ENCODE peak calls at places on chromosome 22, in eight cellular contexts. P is left ventricle myocardium inferior; S is naive thymus-derived CD4-positive, alpha-beta T cell; I is effector memory CD4-positive, alpha-beta T cell; O is Panc1; Y is Peyer's patch; C is GM23248; L is pancreas. A is an unnamed sample. For H3K27me3, the result is how much of the 10 kb centered on the place peaks cover.

GRCh38 chr22:26949193-26949592 is 291.8 kb downstream of the MIAT start:
- DNase-seq in P (no peak), S (no peak), I (no peak), O (no peak), Y (no peak), C (peak), L (no peak), A (no peak)

GRCh38 chr22:50528682-50529415 is 963 bp downstream of the TYMP start:
- DNase-seq in P (no peak), S (no peak), I (no peak), O (no peak), Y (no peak), C (no peak), L (no peak), A (peak)

GRCh38 chr22:17258015-17258827 is 39.0 kb upstream of the ADA2 start:
- DNase-seq in P (peak), S (no peak), I (no peak), O (no peak), Y (peak), C (peak), L (peak), A (peak)

GRCh38 chr22:35785181-35785923 is 67.7 kb downstream of the APOL5 start:
- DNase-seq in P (no peak), S (no peak), I (no peak), O (no peak), Y (no peak), C (peak), L (no peak), A (no peak)

GRCh38 chr22:46377566-46378498 is 42.3 kb downstream of the TRMU start:
- DNase-seq in P (no peak), S (no peak), I (no peak), O (no peak), Y (peak), C (peak), L (peak), A (no peak)

GRCh38 chr22:19599626-19600243 is 75.5 kb upstream of the CLDN5 start:
- DNase-seq in P (no peak), S (no peak), I (no peak), O (no peak), Y (peak), C (no peak), L (no peak), A (no peak)

GRCh38 chr22:36563898-36564297 is 34.9 kb upstream of the EIF3D start:
- DNase-seq in P (no peak), S (no peak), I (no peak), O (no peak), Y (no peak), C (no peak), L (no peak), A (no peak)

GRCh38 chr22:45296628-45297297 is 12.0 kb downstream of the UPK3A start:
- DNase-seq in P (no peak), S (no peak), I (no peak), O (no peak), Y (peak), C (no peak), L (no peak), A (no peak)

GRCh38 chr22:26718905-26719304 is 61.5 kb downstream of the MIAT start:
- DNase-seq in P (no peak), S (no peak), I (no peak), O (no peak), Y (no peak), C (peak), L (no peak), A (no peak)

GRCh38 chr22:27724181-27724580 is 77.4 kb downstream of the MN1 start:
- DNase-seq in P (no peak), S (no peak), I (no peak), O (no peak), Y (no peak), C (peak), L (no peak), A (no peak)

GRCh38 chr22:47027766-47028165 is 265.3 kb downstream of the TBC1D22A start:
- DNase-seq in P (no peak), S (no peak), I (no peak), O (no peak), Y (peak), C (no peak), L (no peak), A (no peak)

GRCh38 chr22:44838316-44839016 is 86.1 kb downstream of the ARHGAP8 start:
- DNase-seq in P (no peak), S (no peak), I (no peak), O (no peak), Y (no peak), C (no peak), L (no peak), A (no peak)

GRCh38 chr22:37894939-37895670 is 11.0 kb upstream of the MICALL1 start:
- DNase-seq in P (no peak), S (no peak), I (no peak), O (no peak), Y (no peak), C (no peak), L (no peak), A (no peak)
- H3K27ac ChIP-seq in P (peak), S (peak), I (peak), O (peak), Y (no peak), C (no peak), L (no peak), A (no peak)

GRCh38 chr22:39571538-39571937 is 985 bp downstream of the CACNA1I start:
- DNase-seq in P (no peak), S (no peak), I (no peak), O (no peak), Y (no peak), C (no peak), L (no peak), A (no peak)
- H3K27me3 ChIP-seq in P (half or more), S (under half), I (under half), O (under half), Y (under half), C (under half), L (under half), A (under half)

DNA sequence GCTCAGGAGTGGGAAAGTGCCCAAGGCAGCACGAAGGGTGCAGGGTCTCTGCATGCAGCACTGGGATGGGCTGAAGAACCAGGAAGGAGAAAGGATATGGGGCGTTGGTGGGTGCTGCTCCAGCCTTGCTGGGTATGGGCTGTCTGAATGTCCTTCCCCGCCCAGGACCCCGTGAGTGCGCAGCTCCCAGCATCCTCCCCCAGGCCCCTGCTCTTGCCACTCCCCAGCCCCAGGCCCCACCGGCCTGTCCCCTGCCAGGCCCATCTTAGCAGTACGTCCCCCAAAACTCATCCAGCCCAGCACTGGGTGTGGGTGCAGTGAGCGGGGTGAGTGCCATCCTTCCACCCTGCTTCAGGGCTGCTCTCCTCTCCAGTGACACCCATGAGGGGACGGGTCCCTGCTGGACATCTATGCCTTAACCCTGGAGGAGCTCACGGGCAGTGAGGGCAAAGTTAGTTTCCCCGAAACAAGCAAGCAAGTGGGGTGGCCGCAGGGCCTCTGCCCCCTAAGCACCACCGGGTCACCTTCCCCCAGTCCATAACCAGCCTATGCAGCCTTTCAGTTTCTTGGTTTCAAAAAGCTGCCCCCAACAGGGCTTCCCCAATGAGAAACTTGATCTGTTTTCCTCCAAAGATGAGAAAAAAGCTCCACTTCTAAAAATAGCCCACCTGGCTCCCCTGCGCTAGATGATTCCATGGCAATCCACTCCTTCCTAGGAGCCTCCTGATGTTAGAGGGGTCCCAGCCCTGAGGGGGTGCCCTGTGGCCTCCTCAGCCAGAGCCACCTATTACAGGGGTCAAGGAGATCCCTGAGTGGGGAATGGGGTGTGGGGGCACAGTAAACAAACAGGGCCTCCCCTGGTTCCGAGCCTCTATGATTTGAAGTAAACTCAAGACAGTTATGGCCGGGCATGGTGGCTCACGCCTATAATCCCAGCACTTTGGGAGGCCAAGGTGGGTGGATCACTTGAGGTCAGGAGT is 103.8 kb downstream of the MORC2 start:
- DNase-seq in P (no peak), S (no peak), I (no peak), O (no peak), Y (peak), C (no peak), L (no peak), A (no peak)
- H3K27ac ChIP-seq in P (no peak), S (no peak), I (no peak), O (no peak), Y (no peak), C (no peak), L (no peak), A (no peak)

DNA sequence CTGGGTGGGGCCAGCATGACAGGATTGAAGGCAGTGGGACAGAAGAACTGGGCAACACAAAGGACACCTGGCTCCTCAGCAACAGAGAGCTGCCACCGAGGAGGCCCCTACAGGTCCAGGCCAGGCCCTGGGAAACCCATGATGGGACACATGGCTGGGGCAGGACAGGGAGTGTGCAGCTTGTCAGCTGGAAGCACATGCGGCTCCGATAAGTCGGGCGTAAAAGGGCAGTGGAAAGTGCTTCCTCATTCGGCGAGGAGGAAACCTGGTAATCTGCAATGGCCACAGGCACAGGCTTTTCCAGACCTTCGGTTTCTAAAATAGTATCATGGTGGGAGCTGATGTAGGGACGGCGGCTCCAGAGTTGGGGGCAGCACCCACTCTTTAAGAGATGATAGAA is 16.5 kb downstream of the GNAZ start:
- DNase-seq in P (no peak), S (no peak), I (no peak), O (no peak), Y (no peak), C (no peak), L (no peak), A (no peak)
- H3K27me3 ChIP-seq in P (under half), S (under half), I (under half), O (under half), Y (under half), C (under half), L (under half), A (under half)

DNA sequence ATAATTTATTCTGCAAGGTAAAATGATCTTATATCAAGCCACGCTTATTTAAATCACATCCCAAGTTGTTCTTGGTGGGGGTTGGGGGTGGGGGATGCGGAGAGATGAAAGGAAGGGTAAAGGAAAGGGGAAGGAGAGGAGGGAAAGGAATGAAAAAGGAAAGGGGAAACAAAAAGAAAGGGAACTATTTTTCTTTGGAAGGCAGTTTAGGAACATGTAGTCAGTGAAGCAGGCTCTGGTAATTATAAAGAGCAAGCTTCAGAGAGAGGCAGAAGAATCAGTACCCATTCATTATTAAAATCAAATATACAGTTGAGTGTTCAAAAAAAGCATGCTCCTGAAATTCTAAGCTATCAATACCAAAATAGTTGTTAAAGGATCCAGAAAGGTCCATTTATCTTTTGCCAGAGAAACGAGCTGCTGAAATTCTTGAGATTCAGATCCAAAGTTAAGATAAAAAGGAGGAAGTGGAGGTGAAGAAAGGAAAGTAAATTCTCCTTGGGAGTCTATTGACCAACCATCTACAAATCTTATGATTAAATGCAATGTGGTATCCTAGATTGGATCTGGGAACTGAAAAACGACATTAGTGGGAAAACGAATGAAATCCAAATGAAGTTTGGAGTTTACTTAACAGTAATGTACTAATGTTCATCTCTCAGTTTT is 107.4 kb downstream of the SGSM3 start:
- DNase-seq in P (no peak), S (no peak), I (no peak), O (no peak), Y (no peak), C (no peak), L (no peak), A (no peak)
- H3K27ac ChIP-seq in P (no peak), S (no peak), I (no peak), O (peak), Y (no peak), C (no peak), L (no peak), A (no peak)

GRCh38 chr22:49012695-49013094 is 815.0 kb downstream of the BRD1 start:
- DNase-seq in P (no peak), S (no peak), I (no peak), O (no peak), Y (no peak), C (no peak), L (no peak), A (no peak)
- H3K27me3 ChIP-seq in P (half or more), S (under half), I (under half), O (under half), Y (under half), C (under half), L (under half), A (under half)

DNA sequence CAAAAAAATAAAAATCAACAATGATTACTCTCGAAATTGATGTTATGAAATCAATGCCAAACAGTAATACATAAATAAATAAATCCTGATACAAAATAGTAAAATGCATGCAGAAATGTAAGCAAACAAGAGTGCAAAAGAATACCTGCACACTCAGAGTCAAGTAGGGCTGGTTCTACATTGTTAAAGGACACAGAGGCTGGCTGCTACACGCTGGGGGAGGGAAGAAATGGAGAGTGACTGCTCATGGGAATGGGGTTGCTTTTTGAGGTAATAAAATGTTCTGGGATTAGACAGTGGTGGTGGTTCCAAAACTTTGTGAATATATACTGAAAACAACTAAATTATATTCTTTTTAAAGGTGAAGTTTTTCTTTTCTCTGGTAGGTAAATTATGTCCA is 32.1 kb downstream of the MAPK1 start:
- DNase-seq in P (no peak), S (no peak), I (no peak), O (no peak), Y (no peak), C (no peak), L (no peak), A (no peak)
- H3K27ac ChIP-seq in P (peak), S (no peak), I (no peak), O (no peak), Y (no peak), C (no peak), L (no peak), A (no peak)

GRCh38 chr22:48675141-48675827 is 1152.4 kb downstream of the BRD1 start:
- DNase-seq in P (no peak), S (no peak), I (no peak), O (no peak), Y (no peak), C (no peak), L (no peak), A (no peak)

GRCh38 chr22:48676266-48677167 is 1151.2 kb downstream of the BRD1 start:
- DNase-seq in P (no peak), S (no peak), I (no peak), O (no peak), Y (no peak), C (no peak), L (no peak), A (no peak)

GRCh38 chr22:48677168-48677520 is 1150.5 kb downstream of the BRD1 start:
- DNase-seq in P (no peak), S (no peak), I (no peak), O (no peak), Y (no peak), C (no peak), L (no peak), A (no peak)

GRCh38 chr22:48673806-48674500 is 1153.7 kb downstream of the BRD1 start:
- DNase-seq in P (no peak), S (no peak), I (no peak), O (no peak), Y (no peak), C (no peak), L (no peak), A (no peak)

DNA sequence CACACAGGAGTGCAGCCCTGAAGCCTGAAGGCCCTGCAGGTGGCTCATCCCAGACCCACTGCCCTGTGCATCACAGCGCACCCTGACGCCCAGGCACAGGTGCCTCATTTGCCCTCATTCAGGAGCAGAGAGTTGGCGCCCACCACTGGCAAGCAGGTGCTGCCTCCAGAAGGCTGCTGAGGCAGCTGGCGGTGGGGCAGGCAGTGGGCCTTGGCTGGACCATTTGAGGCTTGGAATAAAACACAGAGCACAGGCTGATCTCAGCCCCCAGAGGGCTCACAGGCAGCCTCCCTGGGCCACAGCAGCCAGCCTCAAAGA is 1151.9 kb downstream of the BRD1 start:
- DNase-seq in P (no peak), S (no peak), I (no peak), O (no peak), Y (no peak), C (no peak), L (no peak), A (no peak)
- H3K27me3 ChIP-seq in P (under half), S (under half), I (under half), O (under half), Y (under half), C (under half), L (under half), A (under half)

GRCh38 chr22:42743501-42743991 is 22.9 kb upstream of the A4GALT start:
- DNase-seq in P (peak), S (no peak), I (no peak), O (no peak), Y (peak), C (peak), L (no peak), A (no peak)
- H3K27ac ChIP-seq in P (peak), S (no peak), I (no peak), O (no peak), Y (peak), C (peak), L (no peak), A (no peak)

GRCh38 chr22:42284643-42285181 is 14.3 kb upstream of the TCF20 start:
- DNase-seq in P (no peak), S (no peak), I (no peak), O (no peak), Y (no peak), C (no peak), L (no peak), A (no peak)

GRCh38 chr22:42284230-42284591 is 13.8 kb upstream of the TCF20 start:
- DNase-seq in P (no peak), S (no peak), I (no peak), O (no peak), Y (no peak), C (no peak), L (no peak), A (no peak)

GRCh38 chr22:42287174-42287890 is 16.9 kb upstream of the TCF20 start:
- DNase-seq in P (no peak), S (no peak), I (no peak), O (no peak), Y (no peak), C (no peak), L (no peak), A (no peak)

GRCh38 chr22:42286205-42286604 is 15.8 kb upstream of the TCF20 start:
- DNase-seq in P (no peak), S (no peak), I (peak), O (no peak), Y (no peak), C (no peak), L (no peak), A (peak)

GRCh38 chr22:42285604-42286003 is 15.2 kb upstream of the TCF20 start:
- DNase-seq in P (no peak), S (no peak), I (no peak), O (no peak), Y (no peak), C (no peak), L (no peak), A (no peak)
- H3K27me3 ChIP-seq in P (half or more), S (under half), I (under half), O (under half), Y (under half), C (under half), L (under half), A (under half)